ENCODE peak calls at places on chromosome 4, in four cellular contexts. I, M, T and J are unnamed samples. For H3K27me3, the result is how much of the 10 kb centered on the place peaks cover.

GRCh38 chr4:66688674-66689073 is 856.6 kb downstream of the CENPC start:
- DNase-seq in I (peak), M (no peak), T (no peak), J (no peak)

GRCh38 chr4:106366026-106366425 is 2.6 kb downstream of the GIMD1 start:
- DNase-seq in I (no peak), M (no peak), T (no peak), J (no peak)

GRCh38 chr4:143335979-143336827 is 473 bp upstream of the GAB1 start:
- DNase-seq in I (peak), M (peak), T (peak), J (peak)

GRCh38 chr4:53185853-53186590 is 179.8 kb downstream of the SCFD2 start:
- DNase-seq in I (no peak), M (no peak), T (no peak), J (no peak)

GRCh38 chr4:9898596-9899345 is 117.3 kb downstream of the DRD5 start:
- DNase-seq in I (peak), M (peak), T (no peak), J (no peak)

GRCh38 chr4:156109943-156110925 is 156.6 kb upstream of the CTSO start:
- DNase-seq in I (peak), M (no peak), T (peak), J (no peak)

GRCh38 chr4:77903186-77903585 is 40.6 kb downstream of the MRPL1 start:
- DNase-seq in I (no peak), M (no peak), T (no peak), J (no peak)

GRCh38 chr4:38782452-38783108 is at the start of gene TLR10:
- DNase-seq in I (peak), M (peak), T (no peak), J (no peak)

DNA sequence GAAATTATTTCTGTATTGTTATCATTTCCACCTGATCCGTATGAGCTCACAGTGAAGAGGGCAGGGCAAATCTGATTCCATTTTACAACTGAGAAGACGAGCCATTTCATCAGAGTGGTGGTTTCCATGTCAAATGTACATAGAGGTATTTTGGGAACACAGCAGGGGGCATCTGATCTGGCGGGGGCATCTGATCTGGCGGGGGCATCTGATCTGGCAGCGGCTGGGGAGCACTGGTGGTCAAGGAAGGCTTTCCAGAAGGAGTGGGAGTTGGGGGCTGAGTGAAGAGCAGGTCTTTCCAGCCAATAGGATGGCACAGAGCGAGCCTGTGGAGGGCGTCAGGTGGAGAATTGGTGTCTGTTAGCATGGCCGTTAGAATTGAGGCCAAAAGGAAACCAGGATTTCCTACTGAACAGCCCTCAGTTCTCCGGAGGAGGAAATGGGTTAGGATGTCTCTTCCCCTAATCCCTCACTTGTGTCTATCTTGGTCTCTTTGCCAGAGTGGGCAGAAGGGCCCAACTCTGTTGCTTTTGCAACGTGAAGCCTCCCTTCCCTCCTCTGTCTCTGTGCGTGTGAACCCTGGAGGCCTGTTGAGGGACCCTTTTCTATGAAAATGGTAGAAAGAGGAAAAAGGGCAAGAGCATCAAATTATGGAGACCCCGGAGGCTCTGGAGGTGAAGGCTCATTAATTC is 41.3 kb downstream of the RHOH start:
- DNase-seq in I (no peak), M (no peak), T (no peak), J (no peak)
- H3K4me3 ChIP-seq in I (no peak), M (no peak), T (no peak), J (no peak)

GRCh38 chr4:104940927-104941326 is 205.7 kb upstream of the TET2 start:
- DNase-seq in I (no peak), M (no peak), T (no peak), J (no peak)
- H3K27me3 ChIP-seq in I (under half), M (under half), T (under half), J (under half)

DNA sequence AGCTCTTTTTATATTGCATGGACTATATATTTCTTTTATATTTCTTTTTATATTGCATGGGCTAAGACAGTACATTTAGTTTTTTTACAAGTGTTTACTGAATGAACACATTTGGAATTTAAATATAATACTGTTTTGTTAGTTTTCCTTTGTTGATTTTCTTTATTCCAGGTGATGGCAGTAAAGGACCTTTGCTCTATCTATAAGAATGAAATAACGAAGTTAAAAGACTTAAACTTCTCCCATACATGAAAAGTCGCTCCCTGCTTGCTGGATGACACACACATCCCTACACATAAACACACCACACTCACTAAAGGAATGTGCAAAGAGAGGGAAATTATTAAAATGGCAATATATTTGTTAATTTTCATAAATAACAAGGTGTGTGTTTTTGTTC is 102.5 kb upstream of the ANXA10 start:
- DNase-seq in I (no peak), M (no peak), T (no peak), J (no peak)
- TF ChIP-seq CTCF in I (no peak), M (no peak), T (no peak), J (no peak)

DNA sequence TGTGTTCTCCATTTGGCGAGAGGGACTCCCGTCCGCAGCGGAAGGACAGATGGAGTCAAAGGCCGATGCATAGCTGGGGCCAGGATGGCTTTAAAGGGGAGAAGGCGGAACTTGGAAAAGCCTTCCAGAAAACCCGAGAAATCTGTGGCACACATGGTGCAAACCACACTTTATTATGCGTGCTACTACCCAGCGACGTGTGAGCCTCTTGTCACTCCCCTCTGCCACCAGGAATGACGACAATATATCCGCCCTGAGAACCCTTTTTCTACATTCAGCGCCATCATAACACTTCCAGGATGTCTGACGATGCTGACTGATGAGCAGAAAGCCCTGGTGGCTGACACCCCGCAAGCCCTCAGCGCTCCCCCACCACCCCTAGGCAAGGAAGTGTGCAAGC is 689 bp upstream of the DCHS2 start:
- DNase-seq in I (no peak), M (peak), T (no peak), J (no peak)
- H3K4me3 ChIP-seq in I (no peak), M (peak), T (no peak), J (no peak)